ENCODE peak calls at places on chromosomes 4 and X, in four cellular contexts. P is fibroblast of mammary gland, J is BE2C, S is right atrium auricular region. X is an unnamed sample.

GRCh38 chr4:148059617-148060180 is 327.8 kb downstream of the ARHGAP10 start:
- DNase-seq in P (no peak), J (no peak), S (no peak), X (no peak)

GRCh38 chr4:152304220-152304619 is 231.7 kb downstream of the FBXW7 start:
- DNase-seq in P (peak), J (no peak), S (no peak), X (peak)

GRCh38 chr4:164428561-164428960 is 325.4 kb upstream of the SMIM31 start:
- DNase-seq in P (no peak), J (no peak), S (no peak), X (no peak)

GRCh38 chrX:47059142-47059874 is 18.9 kb upstream of the RGN start:
- DNase-seq in P (no peak), J (no peak), S (no peak), X (no peak)

GRCh38 chrX:134171661-134172587 is 65.1 kb upstream of the CCDC160 start:
- DNase-seq in P (no peak), J (no peak), S (no peak), X (no peak)

GRCh38 chrX:106608016-106608415 is 3.8 kb upstream of the RADX start:
- DNase-seq in P (no peak), J (no peak), S (no peak), X (no peak)

GRCh38 chrX:123223409-123223808 is 39.3 kb downstream of the GRIA3 start:
- DNase-seq in P (no peak), J (no peak), S (no peak), X (no peak)

GRCh38 chr4:17309567-17310268 is 202.2 kb downstream of the QDPR start:
- DNase-seq in P (peak), J (no peak), S (no peak), X (peak)

GRCh38 chr4:38075370-38076152 is 115.4 kb downstream of the PTTG2 start:
- DNase-seq in P (peak), J (no peak), S (no peak), X (peak)

GRCh38 chr4:4216261-4216660 is 10.5 kb downstream of the OTOP1 start:
- DNase-seq in P (no peak), J (no peak), S (no peak), X (no peak)

GRCh38 chr4:8917868-8918783 is 46.5 kb upstream of the HMX1 start:
- DNase-seq in P (peak), J (peak), S (peak), X (peak)

GRCh38 chr4:84648863-84649647 is 66.1 kb downstream of the CDS1 start:
- DNase-seq in P (no peak), J (no peak), S (no peak), X (no peak)

GRCh38 chr4:21664355-21664754 is 284.2 kb downstream of the KCNIP4 start:
- DNase-seq in P (no peak), J (no peak), S (no peak), X (peak)

GRCh38 chrX:149497626-149498025 is 7.5 kb downstream of the IDS start:
- DNase-seq in P (peak), J (no peak), S (peak), X (peak)

GRCh38 chr4:101807351-101807750 is 16.8 kb downstream of the BANK1 start:
- DNase-seq in P (no peak), J (no peak), S (no peak), X (no peak)
- H3K4me3 ChIP-seq in P (no peak), J (no peak), S (no peak), X (no peak)

GRCh38 chrX:19643203-19643602 is 127.9 kb upstream of the MAP3K15 start:
- DNase-seq in P (no peak), J (no peak), S (no peak), X (no peak)
- TF ChIP-seq CTCF in P (no peak), J (no peak), S (no peak), X (no peak)

DNA sequence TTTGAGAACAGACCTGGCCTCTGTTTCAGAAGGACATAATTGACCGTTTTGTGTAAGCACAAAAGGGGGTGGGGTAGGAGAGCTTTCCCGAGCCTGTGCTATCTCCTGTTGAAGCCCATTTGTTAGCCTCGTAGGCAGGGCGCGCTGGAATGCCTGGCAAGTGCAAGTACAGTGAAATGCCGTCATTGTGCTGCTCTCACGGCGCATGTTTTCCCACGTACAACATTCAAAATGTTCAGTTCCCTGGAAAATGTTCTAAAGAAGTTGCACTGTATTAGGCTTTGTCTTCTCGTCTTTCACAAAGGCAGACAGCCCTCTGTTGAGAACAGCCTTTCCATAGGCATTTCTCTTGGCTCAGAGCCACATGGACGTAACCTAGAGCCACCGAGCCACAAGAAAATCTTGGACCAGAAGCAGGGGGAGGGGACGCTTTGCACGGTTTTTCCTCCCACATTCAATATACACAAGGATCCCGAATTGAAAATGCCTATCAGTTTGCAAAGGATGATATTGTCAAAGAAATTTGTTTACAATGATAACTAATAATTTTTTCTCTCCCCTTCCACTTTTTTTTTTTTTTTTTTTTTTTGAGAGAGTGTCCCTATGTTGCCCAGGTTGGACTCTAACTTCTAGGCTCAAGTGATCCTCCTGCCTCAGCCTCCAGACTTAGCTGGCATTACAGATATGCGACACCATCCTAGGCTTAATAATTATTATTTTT is 54.6 kb upstream of the RAPGEF2 start:
- DNase-seq in P (peak), J (peak), S (peak), X (peak)
- H3K4me3 ChIP-seq in P (peak), J (peak), S (peak), X (peak)

GRCh38 chrX:147953976-147954375 is 27.2 kb upstream of the FMR1NB start:
- DNase-seq in P (peak), J (no peak), S (peak), X (no peak)

GRCh38 chrX:147958316-147958715 is 22.8 kb upstream of the FMR1NB start:
- DNase-seq in P (peak), J (no peak), S (no peak), X (peak)

GRCh38 chrX:147962476-147962875 is 18.7 kb upstream of the FMR1NB start:
- DNase-seq in P (peak), J (no peak), S (no peak), X (no peak)

DNA sequence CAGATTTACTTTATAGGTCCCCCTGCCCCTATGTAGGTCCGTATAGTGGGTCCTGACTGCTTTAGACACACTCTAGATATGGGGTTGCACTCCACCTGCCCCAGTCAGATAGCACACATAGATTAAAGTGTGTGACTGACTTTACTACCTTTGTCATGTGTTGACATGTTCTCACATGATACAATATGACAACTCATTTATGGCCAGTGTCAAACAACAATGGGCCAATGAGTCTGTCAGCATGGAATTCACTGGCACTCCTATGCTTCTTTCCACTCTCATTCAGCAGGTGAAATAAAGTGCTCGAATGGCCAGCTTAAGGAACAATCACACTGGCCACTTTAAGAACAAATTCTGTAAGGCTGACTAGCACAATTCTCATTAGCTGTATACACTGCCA is 23.8 kb upstream of the FMR1NB start:
- DNase-seq in P (no peak), J (no peak), S (no peak), X (no peak)
- TF ChIP-seq CTCF in P (no peak), J (no peak), S (no peak), X (no peak)

GRCh38 chr4:145774473-145774872 is 94.5 kb downstream of the C4orf51 start:
- DNase-seq in P (no peak), J (no peak), S (no peak), X (no peak)
- H3K4me3 ChIP-seq in P (no peak), J (no peak), S (no peak), X (no peak)

GRCh38 chrX:129653181-129653984 is 1.4 kb downstream of the APLN start:
- DNase-seq in P (no peak), J (no peak), S (peak), X (no peak)

GRCh38 chrX:129654652-129655546 is at the start of gene APLN:
- DNase-seq in P (peak), J (peak), S (peak), X (peak)

GRCh38 chrX:129653985-129654651 is 638 bp downstream of the APLN start:
- DNase-seq in P (no peak), J (peak), S (peak), X (no peak)

GRCh38 chrX:129658429-129658828 is 3.7 kb upstream of the APLN start:
- DNase-seq in P (no peak), J (no peak), S (no peak), X (no peak)

GRCh38 chrX:129655547-129656248 is 942 bp upstream of the APLN start:
- DNase-seq in P (no peak), J (no peak), S (peak), X (peak)
- TF ChIP-seq CTCF in P (no peak), J (no peak), S (no peak), X (no peak)

GRCh38 chr4:183401473-183401872 is 43.0 kb upstream of the CDKN2AIP start:
- DNase-seq in P (no peak), J (no peak), S (no peak), X (no peak)
- H3K4me3 ChIP-seq in P (no peak), J (no peak), S (no peak), X (no peak)

GRCh38 chr4:113979157-113979972 is at the start of gene ARSJ:
- DNase-seq in P (peak), J (peak), S (peak), X (peak)
- TF ChIP-seq CTCF in P (peak), J (peak), S (no peak), X (peak)

GRCh38 chr4:2858451-2859217 is 15.0 kb downstream of the ADD1 start:
- DNase-seq in P (peak), J (no peak), S (peak), X (no peak)
- H3K4me3 ChIP-seq in P (no peak), J (no peak), S (no peak), X (no peak)

X was measured in foreskin fibroblast.